ENCODE peak calls at places on chromosomes 13 and 19, in seven cellular contexts. One of them, this sample, is unnamed.

GRCh38 chr13:111897178-111897845 is 169.6 kb upstream of the SOX1 start:
- DNase-seq in esophagus squamous epithelium: no peak
- DNase-seq in cardiac muscle cell: no peak
- DNase-seq in pancreas: no peak
- DNase-seq in adrenal gland: no peak
- DNase-seq in IMR-90: no peak
- DNase-seq in astrocyte of the spinal cord: no peak
- DNase-seq in this sample: no peak

GRCh38 chr13:49439609-49440008 is 4.3 kb downstream of the CAB39L start:
- DNase-seq in esophagus squamous epithelium: no peak
- DNase-seq in cardiac muscle cell: no peak
- DNase-seq in pancreas: no peak
- DNase-seq in adrenal gland: no peak
- DNase-seq in IMR-90: no peak
- DNase-seq in astrocyte of the spinal cord: no peak
- DNase-seq in this sample: no peak

GRCh38 chr19:15570420-15570819 is 44.6 kb upstream of the CYP4F8 start:
- DNase-seq in esophagus squamous epithelium: no peak
- DNase-seq in cardiac muscle cell: no peak
- DNase-seq in pancreas: no peak
- DNase-seq in adrenal gland: no peak
- DNase-seq in IMR-90: no peak
- DNase-seq in astrocyte of the spinal cord: no peak
- DNase-seq in this sample: no peak

GRCh38 chr19:46614114-46614701 is 10.7 kb downstream of the PTGIR start:
- DNase-seq in esophagus squamous epithelium: no peak
- DNase-seq in cardiac muscle cell: peak; percentile 90
- DNase-seq in pancreas: peak; percentile 94
- DNase-seq in adrenal gland: peak; percentile 90
- DNase-seq in IMR-90: peak; percentile 75
- DNase-seq in astrocyte of the spinal cord: peak; percentile 74
- DNase-seq in this sample: no peak

GRCh38 chr19:49573451-49573850 is 6.9 kb downstream of the NOSIP start:
- DNase-seq in esophagus squamous epithelium: no peak
- DNase-seq in cardiac muscle cell: no peak
- DNase-seq in pancreas: no peak
- DNase-seq in adrenal gland: no peak
- DNase-seq in IMR-90: peak; percentile 20
- DNase-seq in astrocyte of the spinal cord: no peak
- DNase-seq in this sample: no peak

GRCh38 chr13:90315061-90315460 is 1032.4 kb upstream of the MIR17HG start:
- DNase-seq in esophagus squamous epithelium: no peak
- DNase-seq in cardiac muscle cell: peak; percentile 26
- DNase-seq in pancreas: no peak
- DNase-seq in adrenal gland: no peak
- DNase-seq in IMR-90: no peak
- DNase-seq in astrocyte of the spinal cord: no peak
- DNase-seq in this sample: no peak

GRCh38 chr13:44211753-44212152 is 161.9 kb upstream of the SERP2 start:
- DNase-seq in esophagus squamous epithelium: no peak
- DNase-seq in cardiac muscle cell: peak; percentile 21
- DNase-seq in pancreas: no peak
- DNase-seq in adrenal gland: no peak
- DNase-seq in IMR-90: no peak
- DNase-seq in astrocyte of the spinal cord: no peak
- DNase-seq in this sample: no peak

GRCh38 chr13:21020176-21020575 is 41.2 kb downstream of the LATS2 start:
- DNase-seq in esophagus squamous epithelium: no peak
- DNase-seq in cardiac muscle cell: no peak
- DNase-seq in pancreas: no peak
- DNase-seq in adrenal gland: peak; percentile 14
- DNase-seq in IMR-90: no peak
- DNase-seq in astrocyte of the spinal cord: no peak
- DNase-seq in this sample: no peak

GRCh38 chr19:33472696-33473624 is 48.6 kb downstream of the PEPD start:
- DNase-seq in esophagus squamous epithelium: no peak
- DNase-seq in cardiac muscle cell: no peak
- DNase-seq in pancreas: no peak
- DNase-seq in adrenal gland: peak; percentile 54
- DNase-seq in IMR-90: peak; percentile 99
- DNase-seq in astrocyte of the spinal cord: peak; percentile 98
- DNase-seq in this sample: no peak

GRCh38 chr19:38057954-38058690 is 151.1 kb downstream of the SIPA1L3 start:
- DNase-seq in esophagus squamous epithelium: no peak
- DNase-seq in cardiac muscle cell: no peak
- DNase-seq in pancreas: peak; percentile 73
- DNase-seq in adrenal gland: no peak
- DNase-seq in IMR-90: no peak
- DNase-seq in astrocyte of the spinal cord: no peak
- DNase-seq in this sample: no peak

GRCh38 chr19:32241957-32242710 is 103.3 kb upstream of the ZNF507 start:
- DNase-seq in esophagus squamous epithelium: no peak
- DNase-seq in cardiac muscle cell: no peak
- DNase-seq in pancreas: no peak
- DNase-seq in adrenal gland: no peak
- DNase-seq in IMR-90: no peak
- DNase-seq in astrocyte of the spinal cord: no peak
- DNase-seq in this sample: no peak

GRCh38 chr13:20175907-20176652 is 15.2 kb upstream of the GJA3 start:
- DNase-seq in esophagus squamous epithelium: no peak
- DNase-seq in cardiac muscle cell: no peak
- DNase-seq in pancreas: no peak
- DNase-seq in adrenal gland: no peak
- DNase-seq in IMR-90: no peak
- DNase-seq in astrocyte of the spinal cord: no peak
- DNase-seq in this sample: no peak

GRCh38 chr19:18620311-18620710 is 7.6 kb downstream of the TMEM59L start:
- DNase-seq in esophagus squamous epithelium: no peak
- DNase-seq in cardiac muscle cell: no peak
- DNase-seq in pancreas: no peak
- DNase-seq in adrenal gland: no peak
- DNase-seq in IMR-90: no peak
- DNase-seq in astrocyte of the spinal cord: no peak
- DNase-seq in this sample: no peak

GRCh38 chr19:42352216-42352892 is 26.9 kb downstream of the MEGF8 start:
- DNase-seq in esophagus squamous epithelium: no peak
- DNase-seq in cardiac muscle cell: no peak
- DNase-seq in pancreas: no peak
- DNase-seq in adrenal gland: no peak
- DNase-seq in IMR-90: peak; percentile 8
- DNase-seq in astrocyte of the spinal cord: peak; percentile 11
- DNase-seq in this sample: no peak

GRCh38 chr13:21079206-21079605 is 17.8 kb upstream of the LATS2 start:
- DNase-seq in esophagus squamous epithelium: no peak
- DNase-seq in cardiac muscle cell: no peak
- DNase-seq in pancreas: no peak
- DNase-seq in adrenal gland: no peak
- DNase-seq in IMR-90: no peak
- DNase-seq in astrocyte of the spinal cord: peak; percentile 31
- DNase-seq in this sample: no peak

GRCh38 chr13:109803822-109804221 is 17.4 kb upstream of the IRS2 start:
- DNase-seq in esophagus squamous epithelium: no peak
- DNase-seq in cardiac muscle cell: no peak
- DNase-seq in pancreas: no peak
- DNase-seq in adrenal gland: no peak
- DNase-seq in IMR-90: no peak
- DNase-seq in astrocyte of the spinal cord: no peak
- DNase-seq in this sample: no peak

GRCh38 chr19:1412323-1412923 is 5.0 kb downstream of the DAZAP1 start:
- DNase-seq in esophagus squamous epithelium: no peak
- DNase-seq in cardiac muscle cell: no peak
- DNase-seq in pancreas: no peak
- DNase-seq in adrenal gland: no peak
- DNase-seq in IMR-90: no peak
- DNase-seq in astrocyte of the spinal cord: no peak
- DNase-seq in this sample: no peak
- H3K4me3 ChIP-seq in esophagus squamous epithelium: no peak overlapping the region
- H3K4me3 ChIP-seq in cardiac muscle cell: no peak overlapping the region
- H3K4me3 ChIP-seq in pancreas: no peak overlapping the region
- H3K4me3 ChIP-seq in adrenal gland: no peak overlapping the region
- H3K4me3 ChIP-seq in IMR-90: no peak overlapping the region
- H3K4me3 ChIP-seq in astrocyte of the spinal cord: no peak overlapping the region
- H3K4me3 ChIP-seq in this sample: no peak overlapping the region

GRCh38 chr13:31947105-31947504 is 84.5 kb upstream of the FRY start:
- DNase-seq in esophagus squamous epithelium: no peak
- DNase-seq in cardiac muscle cell: no peak
- DNase-seq in pancreas: no peak
- DNase-seq in adrenal gland: no peak
- DNase-seq in IMR-90: no peak
- DNase-seq in astrocyte of the spinal cord: no peak
- DNase-seq in this sample: no peak
- TF ChIP-seq CTCF in esophagus squamous epithelium: no peak
- TF ChIP-seq CTCF in cardiac muscle cell: no peak
- TF ChIP-seq CTCF in pancreas: no peak
- TF ChIP-seq CTCF in adrenal gland: no peak
- TF ChIP-seq CTCF in IMR-90: no peak
- TF ChIP-seq CTCF in astrocyte of the spinal cord: no peak
- TF ChIP-seq CTCF in this sample: peak; percentile 39

DNA sequence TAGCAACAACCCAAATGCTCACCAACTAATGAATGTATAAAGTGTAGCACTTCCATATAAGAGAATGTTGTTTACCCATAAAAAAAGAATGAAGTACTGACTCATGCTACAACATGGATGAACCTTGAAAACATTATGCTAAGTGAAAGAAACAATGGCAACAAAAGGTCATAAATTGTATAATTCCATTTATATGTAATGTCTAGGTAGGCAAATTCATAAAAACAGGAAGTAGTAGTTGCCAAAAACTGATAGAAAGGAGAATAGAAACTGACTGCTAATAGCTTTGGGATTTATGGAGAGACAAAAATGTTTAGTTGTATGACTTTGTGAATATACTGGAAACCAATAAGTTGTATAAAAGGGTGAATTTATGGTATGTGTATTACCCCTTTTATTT is 21.6 kb downstream of the MYCBP2 start:
- DNase-seq in esophagus squamous epithelium: no peak
- DNase-seq in cardiac muscle cell: no peak
- DNase-seq in pancreas: no peak
- DNase-seq in adrenal gland: no peak
- DNase-seq in IMR-90: no peak
- DNase-seq in astrocyte of the spinal cord: no peak
- DNase-seq in this sample: no peak
- H3K4me3 ChIP-seq in esophagus squamous epithelium: no peak overlapping the region
- H3K4me3 ChIP-seq in cardiac muscle cell: no peak overlapping the region
- H3K4me3 ChIP-seq in pancreas: no peak overlapping the region
- H3K4me3 ChIP-seq in adrenal gland: no peak overlapping the region
- H3K4me3 ChIP-seq in IMR-90: no peak overlapping the region
- H3K4me3 ChIP-seq in astrocyte of the spinal cord: no peak overlapping the region
- H3K4me3 ChIP-seq in this sample: no peak overlapping the region

GRCh38 chr19:51548213-51548651 is 16.8 kb upstream of the SIGLEC6 start:
- DNase-seq in esophagus squamous epithelium: no peak
- DNase-seq in cardiac muscle cell: no peak
- DNase-seq in pancreas: no peak
- DNase-seq in adrenal gland: no peak
- DNase-seq in IMR-90: no peak
- DNase-seq in astrocyte of the spinal cord: no peak
- DNase-seq in this sample: no peak
- TF ChIP-seq CTCF in esophagus squamous epithelium: no peak
- TF ChIP-seq CTCF in cardiac muscle cell: no peak
- TF ChIP-seq CTCF in pancreas: no peak
- TF ChIP-seq CTCF in adrenal gland: no peak
- TF ChIP-seq CTCF in IMR-90: no peak
- TF ChIP-seq CTCF in astrocyte of the spinal cord: no peak
- TF ChIP-seq CTCF in this sample: no peak

GRCh38 chr13:24264976-24265375 is 44.4 kb upstream of the C1QTNF9 start:
- DNase-seq in esophagus squamous epithelium: no peak
- DNase-seq in cardiac muscle cell: no peak
- DNase-seq in pancreas: no peak
- DNase-seq in adrenal gland: peak; percentile 19
- DNase-seq in IMR-90: no peak
- DNase-seq in astrocyte of the spinal cord: no peak
- DNase-seq in this sample: no peak

GRCh38 chr13:24265453-24265852 is 43.9 kb upstream of the C1QTNF9 start:
- DNase-seq in esophagus squamous epithelium: no peak
- DNase-seq in cardiac muscle cell: no peak
- DNase-seq in pancreas: no peak
- DNase-seq in adrenal gland: peak; percentile 15
- DNase-seq in IMR-90: no peak
- DNase-seq in astrocyte of the spinal cord: no peak
- DNase-seq in this sample: no peak

GRCh38 chr13:24261566-24261965 is 47.8 kb upstream of the C1QTNF9 start:
- DNase-seq in esophagus squamous epithelium: no peak
- DNase-seq in cardiac muscle cell: no peak
- DNase-seq in pancreas: no peak
- DNase-seq in adrenal gland: peak; percentile 18
- DNase-seq in IMR-90: no peak
- DNase-seq in astrocyte of the spinal cord: no peak
- DNase-seq in this sample: no peak

GRCh38 chr13:24267283-24267682 is 42.1 kb upstream of the C1QTNF9 start:
- DNase-seq in esophagus squamous epithelium: no peak
- DNase-seq in cardiac muscle cell: no peak
- DNase-seq in pancreas: no peak
- DNase-seq in adrenal gland: peak; percentile 44
- DNase-seq in IMR-90: no peak
- DNase-seq in astrocyte of the spinal cord: peak; percentile 13
- DNase-seq in this sample: no peak

DNA sequence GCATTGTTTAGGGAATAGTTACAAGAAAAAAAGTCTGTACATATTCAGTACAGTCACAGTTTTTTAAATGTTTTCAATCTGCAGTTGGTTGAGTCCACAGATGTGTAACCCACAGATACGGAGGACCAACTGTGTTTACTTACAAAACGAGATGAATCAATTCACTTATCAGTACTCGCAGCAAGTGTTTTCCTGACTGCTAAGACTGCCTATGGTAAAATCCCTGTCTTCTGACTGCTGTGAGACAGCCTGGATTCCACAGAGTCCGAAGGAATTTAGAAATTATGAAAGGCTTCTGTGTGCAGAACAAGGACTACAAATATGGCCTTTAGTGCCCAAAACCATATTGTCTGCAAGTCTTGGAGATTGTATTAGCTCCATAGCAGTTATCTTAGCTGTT is 45.7 kb upstream of the C1QTNF9 start:
- DNase-seq in esophagus squamous epithelium: no peak
- DNase-seq in cardiac muscle cell: no peak
- DNase-seq in pancreas: no peak
- DNase-seq in adrenal gland: peak; percentile 20
- DNase-seq in IMR-90: peak; percentile 88
- DNase-seq in astrocyte of the spinal cord: peak; percentile 39
- DNase-seq in this sample: no peak
- H3K4me3 ChIP-seq in esophagus squamous epithelium: no peak overlapping the region
- H3K4me3 ChIP-seq in cardiac muscle cell: no peak overlapping the region
- H3K4me3 ChIP-seq in pancreas: no peak overlapping the region
- H3K4me3 ChIP-seq in adrenal gland: no peak overlapping the region
- H3K4me3 ChIP-seq in IMR-90: no peak overlapping the region
- H3K4me3 ChIP-seq in astrocyte of the spinal cord: no peak overlapping the region
- H3K4me3 ChIP-seq in this sample: no peak overlapping the region

GRCh38 chr19:13574933-13575332 is 68.7 kb upstream of the CACNA1A start:
- DNase-seq in esophagus squamous epithelium: no peak
- DNase-seq in cardiac muscle cell: peak; percentile 45
- DNase-seq in pancreas: no peak
- DNase-seq in adrenal gland: no peak
- DNase-seq in IMR-90: peak; percentile 39
- DNase-seq in astrocyte of the spinal cord: no peak
- DNase-seq in this sample: no peak
- TF ChIP-seq CTCF in esophagus squamous epithelium: no peak
- TF ChIP-seq CTCF in cardiac muscle cell: peak; percentile 48
- TF ChIP-seq CTCF in pancreas: no peak
- TF ChIP-seq CTCF in adrenal gland: no peak
- TF ChIP-seq CTCF in IMR-90: peak; percentile 40
- TF ChIP-seq CTCF in astrocyte of the spinal cord: peak; percentile 29
- TF ChIP-seq CTCF in this sample: peak; percentile 42

GRCh38 chr19:13051581-13052165 is 51.0 kb downstream of the LYL1 start:
- DNase-seq in esophagus squamous epithelium: no peak
- DNase-seq in cardiac muscle cell: peak; percentile 87
- DNase-seq in pancreas: peak; percentile 85
- DNase-seq in adrenal gland: peak; percentile 48
- DNase-seq in IMR-90: peak; percentile 24
- DNase-seq in astrocyte of the spinal cord: peak; percentile 62
- DNase-seq in this sample: no peak
- H3K4me3 ChIP-seq in esophagus squamous epithelium: peak overlapping the region; percentile 44
- H3K4me3 ChIP-seq in cardiac muscle cell: no peak overlapping the region
- H3K4me3 ChIP-seq in pancreas: no peak overlapping the region
- H3K4me3 ChIP-seq in adrenal gland: peak overlapping the region; percentile 16
- H3K4me3 ChIP-seq in IMR-90: no peak overlapping the region
- H3K4me3 ChIP-seq in astrocyte of the spinal cord: no peak overlapping the region
- H3K4me3 ChIP-seq in this sample: peak overlapping the region; percentile 23